ENCODE peak calls at places on chromosomes 7 and 10, in six cellular contexts. A, W, L, T, D and H are unnamed samples.

GRCh38 chr7:50092579-50093411 is at the start of gene ZPBP:
- DNase-seq in T (peak), D (peak), L (peak), A (peak), W (peak), H (peak)

GRCh38 chr10:123560301-123561144 is 105.6 kb upstream of the GPR26 start:
- DNase-seq in D (no peak), A (no peak), W (no peak), L (no peak), T (no peak), H (no peak)

GRCh38 chr10:22673785-22674184 is 40.6 kb downstream of the PIP4K2A start:
- DNase-seq in D (no peak), T (no peak), A (no peak), L (no peak), W (no peak), H (no peak)

GRCh38 chr7:115869225-115869624 is 161.3 kb downstream of the TFEC start:
- DNase-seq in D (no peak), W (no peak), T (no peak), A (no peak), L (no peak), H (no peak)

GRCh38 chr10:70901276-70901878 is 13.0 kb upstream of the PCBD1 start:
- DNase-seq in D (no peak), W (no peak), L (no peak), A (no peak), T (no peak), H (no peak)

GRCh38 chr7:96699219-96699871 is 10.3 kb downstream of the SEM1 start:
- DNase-seq in D (no peak), T (no peak), A (peak), W (no peak), L (no peak), H (no peak)

GRCh38 chr7:15998617-15999016 is 312.1 kb upstream of the MEOX2 start:
- DNase-seq in W (no peak), L (no peak), D (no peak), T (no peak), A (no peak), H (no peak)

GRCh38 chr7:66250711-66251110 is 45.6 kb downstream of the TPST1 start:
- DNase-seq in A (peak), T (no peak), D (no peak), W (no peak), L (no peak), H (peak)

GRCh38 chr7:1531263-1531978 is 919 bp downstream of the MAFK start:
- DNase-seq in T (peak), A (no peak), D (peak), W (peak), L (no peak), H (peak)

GRCh38 chr7:102284399-102284798 is 2.3 kb upstream of the SH2B2 start:
- DNase-seq in L (no peak), T (no peak), W (peak), D (peak), A (no peak), H (no peak)

GRCh38 chr7:155814569-155815276 is 2.5 kb upstream of the SHH start:
- DNase-seq in A (no peak), D (no peak), W (no peak), L (no peak), T (no peak), H (no peak)

GRCh38 chr7:125355899-125356298 is 426.3 kb upstream of the POT1 start:
- DNase-seq in T (no peak), W (no peak), A (no peak), L (no peak), D (no peak), H (no peak)